ENCODE peak calls at places on chromosomes 4 and X, in eight cellular contexts. D is EH; V is stimulated activated naive CD4-positive, alpha-beta T cell; Z is EL; N is activated CD8-positive, alpha-beta memory T cell treated with anti-CD3 and anti-CD28 coated beads for 4 hours; F is T-helper 17 cell; H is stimulated activated CD4-positive, alpha-beta T cell treated with anti-CD3 and anti-CD28 coated beads, Interleukin-4, amount 100 ng/mL, for 48 hours; L is astrocyte of the spinal cord. M is an unnamed sample.

GRCh38 chr4:181909368-181909767 is 333.8 kb upstream of the TENM3 start:
- DNase-seq in L (peak; percentile 64), D (peak; percentile 6), Z (peak; percentile 29), H (no peak), N (no peak), F (no peak), V (no peak), M (no peak)

GRCh38 chr4:101280866-101281600 is 66.3 kb downstream of the PPP3CA start:
- DNase-seq in N (no peak), F (no peak), H (no peak), D (no peak), L (no peak), V (no peak), Z (no peak), M (no peak)

GRCh38 chrX:134603806-134604700 is 54.2 kb downstream of the PLAC1 start:
- DNase-seq in H (no peak), V (no peak), F (no peak), Z (peak; percentile 93), L (peak; percentile 88), D (peak; percentile 94), N (no peak), M (no peak)

GRCh38 chr4:162209706-162210105 is 45.9 kb upstream of the FSTL5 start:
- DNase-seq in H (no peak), F (no peak), N (no peak), Z (no peak), L (no peak), D (no peak), V (no peak), M (no peak)

GRCh38 chr4:128310266-128310697 is 22.7 kb upstream of the PGRMC2 start:
- DNase-seq in D (peak; percentile 30), F (no peak), V (no peak), Z (peak; percentile 26), L (no peak), H (no peak), N (no peak), M (no peak)

GRCh38 chrX:103488332-103488731 is 31.0 kb downstream of the RAB40A start:
- DNase-seq in Z (peak; percentile 18), L (peak; percentile 26), F (no peak), V (no peak), N (no peak), D (peak; percentile 32), H (no peak), M (no peak)

GRCh38 chrX:135688137-135688536 is 25.3 kb upstream of the CT45A1 start:
- DNase-seq in F (no peak), D (peak; percentile 0), L (no peak), V (no peak), H (peak; percentile 24), N (no peak), Z (peak; percentile 0), M (peak; percentile 35)

GRCh38 chrX:69807400-69807799 is 191.5 kb downstream of the EDA start:
- DNase-seq in L (no peak), F (no peak), D (no peak), N (no peak), V (no peak), H (no peak), Z (no peak), M (no peak)

GRCh38 chrX:74458738-74459137 is 37.4 kb downstream of the SLC16A2 start:
- DNase-seq in N (no peak), D (peak; percentile 79), F (no peak), Z (peak; percentile 81), L (peak; percentile 69), H (no peak), V (no peak), M (no peak)

GRCh38 chrX:93874554-93874953 is 200.5 kb downstream of the FAM133A start:
- DNase-seq in D (peak; percentile 0), H (no peak), F (no peak), N (no peak), V (peak; percentile 0), Z (no peak), L (no peak), M (peak; percentile 34)

GRCh38 chr4:169690787-169691186 is 67.0 kb downstream of the HPF1 start:
- DNase-seq in Z (no peak), F (no peak), L (no peak), N (no peak), D (no peak), H (no peak), V (no peak), M (no peak)

GRCh38 chr4:1415681-1415981 is 9.4 kb upstream of the NKX1-1 start:
- DNase-seq in V (no peak), L (no peak), N (no peak), Z (no peak), H (no peak), D (no peak), F (no peak), M (no peak)

GRCh38 chrX:95076449-95076848 is 1402.4 kb downstream of the FAM133A start:
- DNase-seq in D (peak; percentile 66), N (no peak), Z (peak; percentile 58), H (no peak), L (peak; percentile 58), F (no peak), V (no peak), M (peak; percentile 45)

GRCh38 chrX:123155327-123155726 is 28.8 kb upstream of the GRIA3 start:
- DNase-seq in N (no peak), L (no peak), D (peak; percentile 40), V (no peak), F (no peak), Z (peak; percentile 27), H (no peak), M (no peak)

GRCh38 chrX:69603566-69604194 is 12.2 kb upstream of the EDA start:
- DNase-seq in F (no peak), H (no peak), N (no peak), D (no peak), L (no peak), V (no peak), Z (no peak), M (no peak)

GRCh38 chr4:78482281-78482680 is 69.3 kb upstream of the ANXA3 start:
- DNase-seq in V (no peak), F (no peak), Z (peak; percentile 33), H (no peak), N (no peak), D (peak; percentile 70), L (no peak), M (no peak)

GRCh38 chrX:20567108-20567507 is 300.4 kb upstream of the RPS6KA3 start:
- DNase-seq in N (no peak), Z (no peak), V (no peak), D (no peak), L (no peak), F (no peak), H (no peak), M (no peak)

GRCh38 chr4:108635070-108635655 is 14.8 kb downstream of the RPL34 start:
- DNase-seq in N (no peak), V (no peak), Z (peak; percentile 22), L (no peak), D (peak; percentile 32), H (no peak), F (no peak), M (no peak)

GRCh38 chr4:118762753-118763477 is 73.0 kb downstream of the SEC24D start:
- DNase-seq in N (no peak), Z (no peak), F (no peak), H (no peak), L (no peak), D (peak; percentile 79), V (no peak), M (no peak)

GRCh38 chr4:38468491-38468890 is 195.5 kb upstream of the KLF3 start:
- DNase-seq in D (no peak), L (no peak), N (no peak), H (no peak), F (no peak), Z (no peak), V (no peak), M (no peak)

GRCh38 chrX:134880866-134881265 is 109.9 kb upstream of the SMIM10 start:
- DNase-seq in D (peak; percentile 67), Z (no peak), V (no peak), F (no peak), N (no peak), H (no peak), L (peak; percentile 44), M (no peak)

GRCh38 chrX:9525511-9526248 is 60.8 kb downstream of the TBL1X start:
- DNase-seq in N (no peak), Z (no peak), D (no peak), V (no peak), L (peak; percentile 26), H (no peak), F (no peak), M (no peak)

GRCh38 chr4:15144967-15145295 is 142.7 kb downstream of the CPEB2 start:
- DNase-seq in Z (no peak), V (no peak), L (no peak), N (no peak), D (no peak), F (no peak), H (no peak), M (no peak)

GRCh38 chrX:120453985-120454384 is 15.1 kb downstream of the LAMP2 start:
- DNase-seq in N (no peak), H (no peak), L (no peak), D (peak; percentile 72), Z (peak; percentile 65), F (no peak), V (peak; percentile 4), M (no peak)

GRCh38 chr4:40749717-40750460 is at the start of gene NSUN7:
- DNase-seq in F (no peak), N (no peak), D (no peak), Z (peak; percentile 26), V (peak; percentile 31), L (peak; percentile 41), H (peak; percentile 16), M (no peak)

GRCh38 chr4:53490965-53491622 is 100.2 kb downstream of the LNX1 start:
- DNase-seq in N (no peak), Z (peak; percentile 76), H (no peak), F (no peak), V (no peak), D (peak; percentile 85), L (peak; percentile 83), M (peak; percentile 18)

GRCh38 chr4:18536420-18536819 is 514.9 kb upstream of the LCORL start:
- DNase-seq in Z (no peak), F (no peak), V (no peak), D (no peak), N (no peak), H (no peak), L (no peak), M (no peak)

GRCh38 chr4:89897867-89898266 is 3.2 kb downstream of the MMRN1 start:
- DNase-seq in H (no peak), L (no peak), V (no peak), Z (no peak), D (no peak), F (no peak), N (no peak), M (no peak)

GRCh38 chrX:42714981-42715688 is 62.8 kb downstream of the PPP1R2C start:
- DNase-seq in Z (no peak), H (peak; percentile 8), D (peak; percentile 10), N (no peak), L (peak; percentile 38), V (peak; percentile 47), F (peak; percentile 10), M (peak; percentile 57)

GRCh38 chrX:110226931-110227330 is 91.0 kb downstream of the AMMECR1 start:
- DNase-seq in F (no peak), Z (peak; percentile 51), H (no peak), L (no peak), N (no peak), V (no peak), D (peak; percentile 26), M (no peak)

M was measured in RPMI8226.